ENCODE peak calls at places on chromosome 18, in eight cellular contexts. S, G, T, M, Y, U, F and P are unnamed samples.

GRCh38 chr18:12606592-12607315 is 51.2 kb downstream of the SPIRE1 start:
- DNase-seq in S (peak; percentile 75), U (no peak), F (no peak), Y (peak; percentile 87), G (peak; percentile 72), M (no peak), T (no peak), P (no peak)

GRCh38 chr18:76524900-76525698 is 30.1 kb upstream of the ZNF516 start:
- DNase-seq in S (no peak), T (peak; percentile 71), M (no peak), G (peak; percentile 56), F (peak; percentile 65), U (no peak), Y (peak; percentile 85), P (no peak)

GRCh38 chr18:79454034-79454735 is 58.5 kb downstream of the NFATC1 start:
- DNase-seq in S (no peak), U (no peak), T (no peak), G (peak; percentile 60), M (peak; percentile 34), Y (no peak), F (no peak), P (no peak)

GRCh38 chr18:5992381-5992780 is 97.1 kb upstream of the TMEM200C start:
- DNase-seq in F (no peak), Y (no peak), G (no peak), S (no peak), T (no peak), M (no peak), U (no peak), P (no peak)

GRCh38 chr18:78430171-78430857 is 549.3 kb upstream of the SALL3 start:
- DNase-seq in U (no peak), Y (no peak), S (no peak), F (no peak), M (no peak), T (no peak), G (no peak), P (no peak)

GRCh38 chr18:78857252-78858150 is 122.1 kb upstream of the SALL3 start:
- DNase-seq in U (no peak), Y (no peak), M (no peak), T (peak; percentile 77), S (no peak), F (no peak), G (no peak), P (no peak)

GRCh38 chr18:70422061-70422965 is 133.5 kb downstream of the SOCS6 start:
- DNase-seq in M (peak; percentile 87), G (peak; percentile 96), S (peak; percentile 85), T (no peak), U (peak; percentile 87), F (no peak), Y (peak; percentile 95), P (no peak)

GRCh38 chr18:23871410-23871809 is 143.1 kb upstream of the TTC39C start:
- DNase-seq in Y (no peak), M (no peak), G (peak; percentile 42), T (peak; percentile 13), S (no peak), F (peak; percentile 13), U (no peak), P (no peak)

GRCh38 chr18:33201509-33201926 is 239.0 kb downstream of the CCDC178 start:
- DNase-seq in M (no peak), G (peak; percentile 32), Y (peak; percentile 64), T (peak; percentile 72), S (no peak), F (peak; percentile 89), U (no peak), P (no peak)

GRCh38 chr18:49819768-49820662 is 6.7 kb upstream of the ACAA2 start:
- DNase-seq in M (peak; percentile 59), U (no peak), F (no peak), T (no peak), G (peak; percentile 30), Y (no peak), S (no peak), P (no peak)

GRCh38 chr18:24270937-24271380 is 126.7 kb downstream of the OSBPL1A start:
- DNase-seq in S (no peak), M (no peak), G (peak; percentile 58), T (peak; percentile 46), F (peak; percentile 58), Y (peak; percentile 49), U (no peak), P (no peak)

DNA sequence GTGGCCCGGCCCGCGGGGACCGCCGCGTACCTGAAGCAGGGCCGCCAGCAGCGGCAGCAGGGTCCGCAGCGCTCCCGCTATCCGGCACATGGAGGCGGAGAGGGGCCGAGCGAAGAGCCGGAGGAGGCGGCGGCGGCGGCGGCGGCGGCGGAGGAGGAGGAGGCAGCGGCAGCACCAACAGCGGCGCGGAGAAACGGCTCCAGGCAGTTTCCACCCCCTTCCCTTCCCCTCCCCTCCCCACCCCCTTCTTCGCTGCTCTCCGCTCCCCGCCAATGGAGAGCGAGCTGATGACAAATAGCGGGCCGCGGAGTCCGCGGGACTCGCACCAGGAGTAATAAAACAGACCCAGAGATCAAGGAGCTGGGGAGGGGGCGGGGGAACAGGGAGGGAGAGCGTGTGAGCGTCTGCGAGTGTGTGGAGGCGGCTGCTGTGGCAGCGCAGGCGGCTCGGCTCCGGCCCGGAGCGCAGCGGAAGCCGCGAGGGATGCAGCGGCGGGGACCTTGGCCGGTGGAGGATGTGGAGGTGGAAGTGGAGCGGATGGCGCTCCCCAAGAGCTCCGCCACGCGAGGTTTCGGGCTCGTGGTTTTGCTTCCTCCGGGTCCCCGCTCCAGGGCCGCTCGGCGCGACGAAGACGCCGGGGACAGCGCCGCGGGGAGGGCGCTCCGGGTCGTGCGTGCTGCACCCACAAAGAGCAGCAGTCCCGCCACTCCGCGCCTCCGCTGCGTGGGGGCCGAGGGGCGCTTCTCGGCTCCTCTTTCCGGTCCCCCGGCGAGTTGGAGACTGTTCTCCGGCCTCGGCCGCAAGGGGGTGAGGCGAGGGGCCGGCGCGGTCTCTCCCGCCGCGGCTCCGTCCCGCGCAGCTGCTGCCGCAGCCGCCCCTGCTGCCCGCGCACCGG is at the start of gene CDH2:
- DNase-seq in M (no peak), T (peak; percentile 95), F (peak; percentile 86), S (no peak), G (peak; percentile 88), Y (peak; percentile 71), U (peak; percentile 44), P (no peak)
- TF ChIP-seq CTCF in M (no peak), T (peak; percentile 42), F (no peak), S (peak; percentile 22), G (no peak), Y (peak; percentile 5), U (no peak), P (no peak)

DNA sequence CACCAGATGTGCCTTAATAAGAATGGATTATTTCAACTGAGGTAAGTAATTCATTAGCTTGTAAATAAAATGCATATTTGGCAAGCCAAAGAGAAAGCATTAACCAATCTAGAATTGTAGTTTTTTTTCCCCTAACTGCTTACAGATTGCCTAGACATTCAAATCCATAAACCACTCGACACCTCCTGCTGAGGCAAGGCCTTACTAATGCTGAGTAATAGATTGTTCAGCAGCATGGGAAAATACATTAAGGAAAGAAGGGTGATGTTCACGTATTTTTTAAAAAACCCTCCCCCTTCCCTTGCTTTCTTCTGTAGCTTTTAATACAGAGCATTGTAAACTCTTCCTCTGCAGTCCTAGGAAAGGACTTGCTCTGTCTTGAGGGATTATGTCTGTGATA is 17.0 kb upstream of the LINC00305 start:
- DNase-seq in M (no peak), T (no peak), Y (peak; percentile 5), U (no peak), G (peak; percentile 30), S (no peak), F (no peak), P (no peak)
- H3K27ac ChIP-seq in M (no peak overlapping the region), T (no peak overlapping the region), Y (no peak overlapping the region), U (no peak overlapping the region), G (peak overlapping the region; percentile 15), S (no peak overlapping the region), F (no peak overlapping the region), P (no peak overlapping the region)

GRCh38 chr18:2774669-2775068 is 72.1 kb upstream of the EMILIN2 start:
- DNase-seq in F (no peak), T (no peak), M (no peak), S (no peak), G (no peak), U (no peak), Y (no peak), P (no peak)
- H3K4me1 ChIP-seq in F (peaks cover 7% of the 10 kb centered on the region), T (peaks cover 6% of the 10 kb centered on the region), M (no peaks in the 10 kb centered on the region), S (no peaks in the 10 kb centered on the region), G (no peaks in the 10 kb centered on the region), U (no peaks in the 10 kb centered on the region), Y (no peaks in the 10 kb centered on the region), P (no peaks in the 10 kb centered on the region)

GRCh38 chr18:28961669-28962228 is 784.8 kb upstream of the CDH2 start:
- DNase-seq in M (no peak), U (no peak), G (no peak), S (peak; percentile 17), Y (peak; percentile 37), T (peak; percentile 73), F (peak; percentile 84), P (no peak)
- TF ChIP-seq CTCF in M (peak; percentile 3), U (peak; percentile 54), G (peak; percentile 35), S (peak; percentile 62), Y (peak; percentile 59), T (peak; percentile 83), F (peak; percentile 81), P (no peak)

GRCh38 chr18:46488472-46489213 is 168.4 kb downstream of the LOXHD1 start:
- DNase-seq in M (no peak), U (no peak), S (no peak), T (no peak), F (no peak), Y (no peak), G (no peak), P (no peak)
- H3K27ac ChIP-seq in M (no peak overlapping the region), U (no peak overlapping the region), S (no peak overlapping the region), T (no peak overlapping the region), F (no peak overlapping the region), Y (no peak overlapping the region), G (no peak overlapping the region), P (no peak overlapping the region)

GRCh38 chr18:35043207-35043606 is 2.0 kb downstream of the MAPRE2 start:
- DNase-seq in M (no peak), Y (no peak), F (no peak), T (no peak), G (no peak), S (no peak), U (no peak), P (no peak)

GRCh38 chr18:35040638-35040987 is 600 bp upstream of the MAPRE2 start:
- DNase-seq in T (no peak), U (no peak), Y (no peak), S (no peak), F (no peak), G (no peak), M (no peak), P (no peak)

GRCh38 chr18:35042389-35043066 is 1.3 kb downstream of the MAPRE2 start:
- DNase-seq in S (no peak), G (peak; percentile 15), T (no peak), F (no peak), Y (no peak), U (no peak), M (no peak), P (no peak)

GRCh38 chr18:35040988-35041751 is at the start of gene MAPRE2:
- DNase-seq in T (peak; percentile 100), U (peak; percentile 100), S (peak; percentile 65), F (peak; percentile 99), M (peak; percentile 99), G (peak; percentile 89), Y (peak; percentile 97), P (peak; percentile 100)

GRCh38 chr18:35041752-35042379 is 653 bp downstream of the MAPRE2 start:
- DNase-seq in M (no peak), U (no peak), G (no peak), S (no peak), F (no peak), Y (no peak), T (peak; percentile 36), P (no peak)
- H3K4me1 ChIP-seq in M (peaks cover 2% of the 10 kb centered on the region), U (peaks cover 53% of the 10 kb centered on the region), G (peaks cover 21% of the 10 kb centered on the region), S (peaks cover 8% of the 10 kb centered on the region), F (peaks cover 38% of the 10 kb centered on the region), Y (peaks cover 17% of the 10 kb centered on the region), T (peaks cover 44% of the 10 kb centered on the region), P (peaks cover 43% of the 10 kb centered on the region)